ENCODE peak calls at places on chromosomes 4 and X, in five cellular contexts. One of them, this sample, is unnamed.

GRCh38 chr4:77065382-77065781 is 10.4 kb downstream of the CCNI start:
- DNase-seq in A549: no peak
- DNase-seq in WTC11: no peak
- DNase-seq in HepG2: no peak
- DNase-seq in GM12878: no peak
- DNase-seq in this sample: no peak

GRCh38 chr4:95107635-95108034 is 349.9 kb downstream of the BMPR1B start:
- DNase-seq in A549: peak; percentile 74
- DNase-seq in WTC11: no peak
- DNase-seq in HepG2: peak; percentile 24
- DNase-seq in GM12878: no peak
- DNase-seq in this sample: no peak

GRCh38 chrX:76433219-76433618 is 5.7 kb downstream of the MAGEE1 start:
- DNase-seq in A549: no peak
- DNase-seq in WTC11: no peak
- DNase-seq in HepG2: no peak
- DNase-seq in GM12878: no peak
- DNase-seq in this sample: no peak

GRCh38 chr4:118034061-118034785 is at the start of gene NDST3:
- DNase-seq in A549: peak; percentile 75
- DNase-seq in WTC11: peak; percentile 69
- DNase-seq in HepG2: peak; percentile 32
- DNase-seq in GM12878: no peak
- DNase-seq in this sample: no peak

GRCh38 chr4:142045996-142046395 is 409.6 kb downstream of the IL15 start:
- DNase-seq in A549: no peak
- DNase-seq in WTC11: no peak
- DNase-seq in HepG2: no peak
- DNase-seq in GM12878: no peak
- DNase-seq in this sample: no peak

GRCh38 chr4:36172650-36173049 is 71.7 kb downstream of the ARAP2 start:
- DNase-seq in A549: no peak
- DNase-seq in WTC11: no peak
- DNase-seq in HepG2: no peak
- DNase-seq in GM12878: no peak
- DNase-seq in this sample: no peak

GRCh38 chr4:20506827-20507226 is 193.4 kb upstream of the PACRGL start:
- DNase-seq in A549: no peak
- DNase-seq in WTC11: no peak
- DNase-seq in HepG2: no peak
- DNase-seq in GM12878: no peak
- DNase-seq in this sample: no peak

GRCh38 chr4:36128689-36129088 is 115.6 kb downstream of the ARAP2 start:
- DNase-seq in A549: no peak
- DNase-seq in WTC11: no peak
- DNase-seq in HepG2: no peak
- DNase-seq in GM12878: no peak
- DNase-seq in this sample: no peak

GRCh38 chr4:54837576-54838140 is 179.9 kb downstream of the KIT start:
- DNase-seq in A549: no peak
- DNase-seq in WTC11: no peak
- DNase-seq in HepG2: no peak
- DNase-seq in GM12878: no peak
- DNase-seq in this sample: no peak

GRCh38 chrX:102138064-102138463 is 4.2 kb downstream of the TCEAL6 start:
- DNase-seq in A549: no peak
- DNase-seq in WTC11: no peak
- DNase-seq in HepG2: no peak
- DNase-seq in GM12878: no peak
- DNase-seq in this sample: no peak

GRCh38 chr4:53816561-53816960 is 225.3 kb upstream of the LNX1 start:
- DNase-seq in A549: no peak
- DNase-seq in WTC11: no peak
- DNase-seq in HepG2: no peak
- DNase-seq in GM12878: no peak
- DNase-seq in this sample: no peak

GRCh38 chr4:16894406-16894805 is 4.0 kb downstream of the LDB2 start:
- DNase-seq in A549: no peak
- DNase-seq in WTC11: no peak
- DNase-seq in HepG2: no peak
- DNase-seq in GM12878: no peak
- DNase-seq in this sample: no peak

GRCh38 chrX:48090123-48090522 is 18.7 kb upstream of the ZNF630 start:
- DNase-seq in A549: peak; percentile 9
- DNase-seq in WTC11: no peak
- DNase-seq in HepG2: no peak
- DNase-seq in GM12878: no peak
- DNase-seq in this sample: no peak

GRCh38 chrX:71619193-71619592 is 882 bp upstream of the CXCR3 start:
- DNase-seq in A549: no peak
- DNase-seq in WTC11: no peak
- DNase-seq in HepG2: no peak
- DNase-seq in GM12878: no peak
- DNase-seq in this sample: no peak

GRCh38 chrX:156002517-156002916 is 5.0 kb downstream of the IL9R start:
- DNase-seq in A549: no peak
- DNase-seq in WTC11: no peak
- DNase-seq in HepG2: no peak
- DNase-seq in GM12878: no peak
- DNase-seq in this sample: peak; percentile 77

GRCh38 chr4:6974138-6974848 is 64.7 kb downstream of the TBC1D14 start:
- DNase-seq in A549: peak; percentile 72
- DNase-seq in WTC11: peak; percentile 95
- DNase-seq in HepG2: peak; percentile 81
- DNase-seq in GM12878: peak; percentile 40
- DNase-seq in this sample: peak; percentile 83

GRCh38 chr4:8280158-8280875 is 10.8 kb downstream of the HTRA3 start:
- DNase-seq in A549: no peak
- DNase-seq in WTC11: no peak
- DNase-seq in HepG2: no peak
- DNase-seq in GM12878: no peak
- DNase-seq in this sample: no peak

GRCh38 chr4:107643021-107643420 is 77.0 kb downstream of the PAPSS1 start:
- DNase-seq in A549: no peak
- DNase-seq in WTC11: no peak
- DNase-seq in HepG2: no peak
- DNase-seq in GM12878: no peak
- DNase-seq in this sample: no peak

GRCh38 chr4:79224777-79225104 is 101.1 kb downstream of the NAA11 start:
- DNase-seq in A549: no peak
- DNase-seq in WTC11: no peak
- DNase-seq in HepG2: no peak
- DNase-seq in GM12878: no peak
- DNase-seq in this sample: no peak

GRCh38 chrX:9204560-9204959 is 170.6 kb upstream of the FAM9B start:
- DNase-seq in A549: peak; percentile 36
- DNase-seq in WTC11: no peak
- DNase-seq in HepG2: no peak
- DNase-seq in GM12878: no peak
- DNase-seq in this sample: no peak

GRCh38 chrX:105975382-105975781 is 63.1 kb downstream of the SERPINA7 start:
- DNase-seq in A549: peak; percentile 7
- DNase-seq in WTC11: no peak
- DNase-seq in HepG2: peak; percentile 33
- DNase-seq in GM12878: no peak
- DNase-seq in this sample: no peak

GRCh38 chr4:43356786-43357185 is 464.3 kb downstream of the GRXCR1 start:
- DNase-seq in A549: no peak
- DNase-seq in WTC11: no peak
- DNase-seq in HepG2: peak; percentile 88
- DNase-seq in GM12878: no peak
- DNase-seq in this sample: no peak

GRCh38 chr4:168585168-168586091 is 88.6 kb downstream of the PALLD start:
- DNase-seq in A549: peak; percentile 82
- DNase-seq in WTC11: peak; percentile 85
- DNase-seq in HepG2: peak; percentile 20
- DNase-seq in GM12878: no peak
- DNase-seq in this sample: peak; percentile 49

GRCh38 chrX:78658851-78659744 is at the start of gene RTL3:
- DNase-seq in A549: no peak
- DNase-seq in WTC11: no peak
- DNase-seq in HepG2: no peak
- DNase-seq in GM12878: no peak
- DNase-seq in this sample: no peak

GRCh38 chrX:30930679-30931078 is 41.6 kb upstream of the TAB3 start:
- DNase-seq in A549: no peak
- DNase-seq in WTC11: no peak
- DNase-seq in HepG2: peak; percentile 77
- DNase-seq in GM12878: no peak
- DNase-seq in this sample: no peak

GRCh38 chrX:30938295-30938694 is 49.2 kb upstream of the TAB3 start:
- DNase-seq in A549: no peak
- DNase-seq in WTC11: no peak
- DNase-seq in HepG2: no peak
- DNase-seq in GM12878: no peak
- DNase-seq in this sample: no peak

GRCh38 chrX:30939928-30940327 is 50.9 kb upstream of the TAB3 start:
- DNase-seq in A549: no peak
- DNase-seq in WTC11: no peak
- DNase-seq in HepG2: no peak
- DNase-seq in GM12878: no peak
- DNase-seq in this sample: no peak

GRCh38 chrX:30931920-30932319 is 42.9 kb upstream of the TAB3 start:
- DNase-seq in A549: no peak
- DNase-seq in WTC11: no peak
- DNase-seq in HepG2: peak; percentile 3
- DNase-seq in GM12878: no peak
- DNase-seq in this sample: no peak

GRCh38 chrX:30935985-30936384 is 46.9 kb upstream of the TAB3 start:
- DNase-seq in A549: peak; percentile 21
- DNase-seq in WTC11: peak; percentile 20
- DNase-seq in HepG2: peak; percentile 45
- DNase-seq in GM12878: no peak
- DNase-seq in this sample: peak; percentile 51
- TF ChIP-seq CTCF in A549: no peak
- TF ChIP-seq CTCF in WTC11: no peak
- TF ChIP-seq CTCF in HepG2: peak; percentile 62
- TF ChIP-seq CTCF in GM12878: no peak
- TF ChIP-seq CTCF in this sample: peak; percentile 43

GRCh38 chrX:107739541-107739940 is 36.0 kb downstream of the TSC22D3 start:
- DNase-seq in A549: no peak
- DNase-seq in WTC11: no peak
- DNase-seq in HepG2: no peak
- DNase-seq in GM12878: no peak
- DNase-seq in this sample: no peak

GRCh38 chrX:107743995-107744394 is 31.6 kb downstream of the TSC22D3 start:
- DNase-seq in A549: no peak
- DNase-seq in WTC11: no peak
- DNase-seq in HepG2: no peak
- DNase-seq in GM12878: no peak
- DNase-seq in this sample: no peak

GRCh38 chrX:107738768-107739167 is 36.8 kb downstream of the TSC22D3 start:
- DNase-seq in A549: no peak
- DNase-seq in WTC11: no peak
- DNase-seq in HepG2: no peak
- DNase-seq in GM12878: no peak
- DNase-seq in this sample: no peak

GRCh38 chrX:107742754-107743191 is 32.8 kb downstream of the TSC22D3 start:
- DNase-seq in A549: no peak
- DNase-seq in WTC11: no peak
- DNase-seq in HepG2: no peak
- DNase-seq in GM12878: no peak
- DNase-seq in this sample: no peak

DNA sequence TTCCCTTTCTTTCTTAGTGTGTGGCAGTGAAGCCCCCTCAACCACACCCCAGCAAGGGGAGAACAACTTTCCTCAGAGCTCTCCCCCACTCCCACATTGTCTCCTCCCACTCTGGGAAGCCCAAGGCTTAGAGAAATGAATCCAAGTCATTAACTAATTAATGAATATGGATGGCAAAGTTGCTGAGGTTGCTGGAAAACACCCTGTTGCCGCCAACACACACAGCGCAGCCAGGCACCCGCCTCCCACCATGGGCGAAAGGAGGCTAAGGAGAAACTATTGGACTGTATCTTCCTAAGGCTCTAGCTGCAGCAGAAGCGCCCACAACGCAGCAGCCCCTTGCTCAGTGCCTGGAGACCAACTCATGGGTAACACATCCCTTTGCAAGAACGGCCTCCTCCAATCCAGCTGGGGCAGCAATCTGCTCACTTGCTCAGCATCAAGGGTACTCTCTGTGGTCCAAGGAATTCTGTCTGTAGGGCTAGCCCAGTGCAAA is 34.2 kb downstream of the TSC22D3 start:
- DNase-seq in A549: no peak
- DNase-seq in WTC11: no peak
- DNase-seq in HepG2: no peak
- DNase-seq in GM12878: no peak
- DNase-seq in this sample: no peak
- TF ChIP-seq ESRRA in A549: no peak
- TF ChIP-seq ESRRA in WTC11: no peak
- TF ChIP-seq ESRRA in HepG2: no peak
- TF ChIP-seq ESRRA in GM12878: no peak
- TF ChIP-seq ESRRA in this sample: no peak

GRCh38 chrX:118218940-118219339 is 102.3 kb upstream of the KLHL13 start:
- DNase-seq in A549: no peak
- DNase-seq in WTC11: no peak
- DNase-seq in HepG2: no peak
- DNase-seq in GM12878: no peak
- DNase-seq in this sample: no peak

GRCh38 chrX:118220509-118220908 is 103.9 kb upstream of the KLHL13 start:
- DNase-seq in A549: no peak
- DNase-seq in WTC11: no peak
- DNase-seq in HepG2: no peak
- DNase-seq in GM12878: no peak
- DNase-seq in this sample: no peak

GRCh38 chrX:118221257-118221656 is 104.6 kb upstream of the KLHL13 start:
- DNase-seq in A549: no peak
- DNase-seq in WTC11: no peak
- DNase-seq in HepG2: no peak
- DNase-seq in GM12878: no peak
- DNase-seq in this sample: no peak

GRCh38 chrX:118218079-118218478 is 101.5 kb upstream of the KLHL13 start:
- DNase-seq in A549: no peak
- DNase-seq in WTC11: no peak
- DNase-seq in HepG2: no peak
- DNase-seq in GM12878: no peak
- DNase-seq in this sample: no peak

GRCh38 chrX:118219866-118220265 is 103.3 kb upstream of the KLHL13 start:
- DNase-seq in A549: no peak
- DNase-seq in WTC11: no peak
- DNase-seq in HepG2: no peak
- DNase-seq in GM12878: no peak
- DNase-seq in this sample: no peak
- TF ChIP-seq CTCF in A549: no peak
- TF ChIP-seq CTCF in WTC11: no peak
- TF ChIP-seq CTCF in HepG2: no peak
- TF ChIP-seq CTCF in GM12878: no peak
- TF ChIP-seq CTCF in this sample: no peak

DNA sequence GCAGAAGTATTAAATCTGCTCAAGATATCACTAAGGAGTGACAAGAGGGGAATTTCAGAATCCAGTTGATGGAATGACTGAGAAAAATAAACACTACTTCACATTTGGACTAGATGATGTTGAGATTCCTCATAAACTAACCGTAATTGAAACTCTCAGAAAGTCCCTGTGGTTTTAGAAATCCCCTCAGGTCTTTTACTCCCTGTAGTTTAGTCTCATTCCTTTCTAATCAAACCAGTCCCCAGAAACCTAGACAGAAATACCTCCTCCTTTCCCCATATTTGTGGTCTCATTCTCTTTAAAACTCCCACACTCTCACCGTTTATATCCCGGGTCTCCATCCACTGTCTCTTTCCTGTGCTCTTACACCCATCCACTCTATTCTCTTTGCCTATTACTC is 15.0 kb upstream of the TLR1 start:
- DNase-seq in A549: no peak
- DNase-seq in WTC11: no peak
- DNase-seq in HepG2: no peak
- DNase-seq in GM12878: peak; percentile 68
- DNase-seq in this sample: no peak
- TF ChIP-seq ESRRA in A549: no peak
- TF ChIP-seq ESRRA in WTC11: no peak
- TF ChIP-seq ESRRA in HepG2: no peak
- TF ChIP-seq ESRRA in GM12878: no peak
- TF ChIP-seq ESRRA in this sample: no peak

This sample was measured in K562.